ENCODE peak calls at places on chromosomes 7 and 10, in four cellular contexts. R is activated CD4-positive, alpha-beta T cell treated with anti-CD3 and anti-CD28 coated beads for 48 hours; Y is AG08395; N is KBM-7. Q is an unnamed sample.

GRCh38 chr10:118662228-118663035 is 67.0 kb upstream of the PRLHR start:
- DNase-seq in R (no peak), Y (no peak), N (no peak), Q (no peak)

GRCh38 chr10:80205478-80206276 is at the start of gene ANXA11:
- DNase-seq in R (peak), Y (peak), N (peak), Q (no peak)

GRCh38 chr10:132468651-132469050 is 68.9 kb upstream of the INPP5A start:
- DNase-seq in R (no peak), Y (no peak), N (no peak), Q (no peak)

GRCh38 chr7:26533163-26533562 is 241.5 kb downstream of the SNX10 start:
- DNase-seq in R (no peak), Y (no peak), N (no peak), Q (no peak)

GRCh38 chr7:138064856-138065357 is 11.4 kb upstream of the AKR1D1 start:
- DNase-seq in R (no peak), Y (peak), N (no peak), Q (no peak)

GRCh38 chr10:124014416-124015154 is 78.8 kb downstream of the CHST15 start:
- DNase-seq in R (no peak), Y (no peak), N (no peak), Q (no peak)

GRCh38 chr10:13787015-13787421 is 200.3 kb downstream of the PRPF18 start:
- DNase-seq in R (peak), Y (peak), N (no peak), Q (no peak)

GRCh38 chr7:92740713-92741126 is 95.7 kb downstream of the CDK6 start:
- DNase-seq in R (no peak), Y (peak), N (no peak), Q (no peak)

GRCh38 chr10:60536529-60537114 is 146.9 kb upstream of the ANK3 start:
- DNase-seq in R (peak), Y (peak), N (no peak), Q (no peak)

GRCh38 chr7:2934211-2934731 is 90.2 kb upstream of the GNA12 start:
- DNase-seq in R (peak), Y (peak), N (no peak), Q (no peak)

Q was measured in hippocampal formation.